ENCODE peak calls at places on chromosome 12, in eight cellular contexts. C is suprapubic skin; I is EL; K is skeletal muscle cell; G is sciatic nerve; Y is foreskin fibroblast; F is stimulated activated naive CD8-positive, alpha-beta T cell treated with anti-CD3 and anti-CD28 coated beads, Interleukin-15, Interleukin-2, amounts not matched to agents 100 U/mL and 50 U/mL, for 24 hours; R is NCI-H748 treated with DMSO at 0.1 percent for 48 hours. A is an unnamed sample.

GRCh38 chr12:38392584-38393144 is 76.1 kb downstream of the ALG10B start:
- DNase-seq in C (no peak), I (no peak), K (no peak), G (no peak), Y (peak), F (no peak), R (no peak), A (no peak)

GRCh38 chr12:109310247-109311125 is 1.4 kb upstream of the FOXN4 start:
- DNase-seq in C (no peak), I (no peak), K (no peak), G (no peak), Y (no peak), F (peak), R (peak), A (no peak)

GRCh38 chr12:1488908-1489381 is 105.4 kb downstream of the FBXL14 start:
- DNase-seq in C (no peak), I (peak), K (peak), G (no peak), Y (peak), F (no peak), R (no peak), A (no peak)

GRCh38 chr12:62484234-62484633 is 17.6 kb downstream of the MON2 start:
- DNase-seq in C (no peak), I (peak), K (no peak), G (no peak), Y (no peak), F (no peak), R (no peak), A (no peak)

GRCh38 chr12:124721501-124722154 is 142.0 kb downstream of the SCARB1 start:
- DNase-seq in C (no peak), I (no peak), K (no peak), G (no peak), Y (no peak), F (no peak), R (no peak), A (no peak)

GRCh38 chr12:79451988-79452387 is 238.8 kb downstream of the PAWR start:
- DNase-seq in C (peak), I (peak), K (peak), G (peak), Y (peak), F (no peak), R (no peak), A (peak)

GRCh38 chr12:94535614-94535932 is 75.9 kb upstream of the CEP83 start:
- DNase-seq in C (no peak), I (no peak), K (no peak), G (no peak), Y (no peak), F (no peak), R (peak), A (no peak)

GRCh38 chr12:116266631-116267349 is 10.7 kb downstream of the MED13L start:
- DNase-seq in C (no peak), I (peak), K (no peak), G (no peak), Y (no peak), F (no peak), R (no peak), A (no peak)

GRCh38 chr12:49358548-49359141 is 8.6 kb upstream of the SPATS2 start:
- DNase-seq in C (peak), I (peak), K (peak), G (no peak), Y (no peak), F (peak), R (peak), A (no peak)

GRCh38 chr12:105983622-105984325 is 155.0 kb downstream of the NUAK1 start:
- DNase-seq in C (no peak), I (peak), K (peak), G (no peak), Y (peak), F (no peak), R (no peak), A (peak)

GRCh38 chr12:56634242-56634836 is 4.2 kb upstream of the BAZ2A start:
- DNase-seq in C (peak), I (peak), K (no peak), G (peak), Y (no peak), F (peak), R (peak), A (peak)

GRCh38 chr12:30013051-30013450 is 229.3 kb upstream of the TMTC1 start:
- DNase-seq in C (no peak), I (no peak), K (no peak), G (no peak), Y (no peak), F (no peak), R (no peak), A (no peak)

GRCh38 chr12:4287325-4288290 is 14.0 kb downstream of the CCND2 start:
- DNase-seq in C (no peak), I (peak), K (peak), G (peak), Y (no peak), F (no peak), R (no peak), A (no peak)

GRCh38 chr12:30795660-30796507 is 41.1 kb upstream of the CAPRIN2 start:
- DNase-seq in C (peak), I (peak), K (peak), G (peak), Y (peak), F (peak), R (no peak), A (peak)

GRCh38 chr12:533718-534117 is 74.0 kb downstream of the B4GALNT3 start:
- DNase-seq in C (no peak), I (no peak), K (no peak), G (no peak), Y (no peak), F (no peak), R (no peak), A (no peak)

GRCh38 chr12:104632724-104633181 is 176.0 kb downstream of the CHST11 start:
- DNase-seq in C (no peak), I (no peak), K (peak), G (no peak), Y (peak), F (no peak), R (no peak), A (peak)

GRCh38 chr12:52634266-52635056 is 16.1 kb upstream of the KRT73 start:
- DNase-seq in C (no peak), I (no peak), K (no peak), G (no peak), Y (no peak), F (no peak), R (no peak), A (no peak)

GRCh38 chr12:48980953-48981756 is 3.0 kb downstream of the WNT1 start:
- DNase-seq in C (no peak), I (no peak), K (no peak), G (no peak), Y (no peak), F (peak), R (no peak), A (peak)

GRCh38 chr12:64577046-64577445 is 33.2 kb upstream of the RASSF3 start:
- DNase-seq in C (no peak), I (no peak), K (no peak), G (no peak), Y (no peak), F (no peak), R (no peak), A (no peak)

GRCh38 chr12:124481772-124482566 is 85.4 kb downstream of the NCOR2 start:
- DNase-seq in C (peak), I (no peak), K (no peak), G (no peak), Y (no peak), F (no peak), R (no peak), A (no peak)

GRCh38 chr12:8504351-8504750 is 9.0 kb upstream of the CLEC4D start:
- DNase-seq in C (no peak), I (no peak), K (no peak), G (no peak), Y (no peak), F (no peak), R (no peak), A (no peak)

GRCh38 chr12:131046813-131047788 is 93.4 kb downstream of the ADGRD1 start:
- DNase-seq in C (peak), I (no peak), K (no peak), G (no peak), Y (no peak), F (no peak), R (no peak), A (no peak)

GRCh38 chr12:92552412-92553108 is 150.2 kb upstream of the PLEKHG7 start:
- DNase-seq in C (no peak), I (peak), K (no peak), G (no peak), Y (no peak), F (no peak), R (no peak), A (no peak)

GRCh38 chr12:65415826-65416225 is 137.3 kb downstream of the MSRB3 start:
- DNase-seq in C (no peak), I (no peak), K (peak), G (no peak), Y (no peak), F (no peak), R (no peak), A (no peak)

GRCh38 chr12:91819132-91819447 is 326.6 kb downstream of the BTG1 start:
- DNase-seq in C (peak), I (no peak), K (no peak), G (no peak), Y (peak), F (no peak), R (no peak), A (no peak)

GRCh38 chr12:67394600-67394999 is 125.4 kb downstream of the CAND1 start:
- DNase-seq in C (no peak), I (no peak), K (peak), G (peak), Y (no peak), F (no peak), R (no peak), A (peak)

GRCh38 chr12:49956663-49957569 is 4.8 kb upstream of the AQP5 start:
- DNase-seq in C (no peak), I (no peak), K (no peak), G (no peak), Y (no peak), F (no peak), R (no peak), A (no peak)

GRCh38 chr12:66279127-66279712 is 23.1 kb upstream of the HELB start:
- DNase-seq in C (no peak), I (no peak), K (no peak), G (no peak), Y (no peak), F (no peak), R (no peak), A (peak)

GRCh38 chr12:88638388-88638787 is 58.1 kb upstream of the KITLG start:
- DNase-seq in C (no peak), I (no peak), K (no peak), G (no peak), Y (no peak), F (no peak), R (no peak), A (no peak)

GRCh38 chr12:12608557-12608957 is 3.1 kb upstream of the CREBL2 start:
- DNase-seq in C (no peak), I (peak), K (no peak), G (no peak), Y (no peak), F (no peak), R (no peak), A (peak)

GRCh38 chr12:124861492-124861891 is 2.2 kb downstream of the SCARB1 start:
- DNase-seq in C (no peak), I (no peak), K (peak), G (peak), Y (no peak), F (no peak), R (no peak), A (peak)

GRCh38 chr12:103821773-103822172 is 19.3 kb downstream of the NT5DC3 start:
- DNase-seq in C (no peak), I (peak), K (no peak), G (no peak), Y (peak), F (no peak), R (no peak), A (no peak)

GRCh38 chr12:114733919-114734318 is 49.9 kb upstream of the TBX3 start:
- DNase-seq in C (no peak), I (no peak), K (no peak), G (no peak), Y (no peak), F (no peak), R (no peak), A (no peak)

GRCh38 chr12:3746758-3747157 is 6.2 kb downstream of the CRACR2A start:
- DNase-seq in C (no peak), I (no peak), K (no peak), G (no peak), Y (no peak), F (no peak), R (no peak), A (no peak)

GRCh38 chr12:122356192-122356635 is 66.3 kb downstream of the CLIP1 start:
- DNase-seq in C (no peak), I (peak), K (peak), G (no peak), Y (peak), F (peak), R (peak), A (peak)

GRCh38 chr12:642633-643477 is 20.4 kb downstream of the NINJ2 start:
- DNase-seq in C (peak), I (peak), K (no peak), G (peak), Y (peak), F (peak), R (no peak), A (peak)

GRCh38 chr12:6915023-6915788 is 826 bp downstream of the ENO2 start:
- DNase-seq in C (no peak), I (peak), K (no peak), G (no peak), Y (no peak), F (no peak), R (peak), A (no peak)

GRCh38 chr12:84413656-84414055 is 498.9 kb downstream of the SLC6A15 start:
- DNase-seq in C (no peak), I (no peak), K (no peak), G (no peak), Y (no peak), F (no peak), R (no peak), A (no peak)

GRCh38 chr12:94769040-94769420 is 118.7 kb upstream of the TMCC3 start:
- DNase-seq in C (no peak), I (no peak), K (no peak), G (no peak), Y (no peak), F (no peak), R (no peak), A (no peak)

GRCh38 chr12:95942106-95942531 is 295 bp downstream of the CCDC38 start:
- DNase-seq in C (no peak), I (no peak), K (no peak), G (no peak), Y (no peak), F (no peak), R (no peak), A (no peak)

A was measured in hepatic stellate cell.